ENCODE peak calls at places on chromosome 18, in six cellular contexts. B, A, R, S, J and O are unnamed samples.

GRCh38 chr18:11981633-11982366 is 493 bp downstream of the IMPA2 start:
- DNase-seq in A (peak), J (peak), S (peak), B (peak), R (peak), O (no peak)

GRCh38 chr18:70245941-70246537 is 40.6 kb upstream of the RTTN start:
- DNase-seq in R (no peak), B (no peak), A (no peak), S (no peak), J (no peak), O (no peak)

GRCh38 chr18:75477913-75478312 is 50.4 kb upstream of the SMIM21 start:
- DNase-seq in J (no peak), B (no peak), R (peak), A (peak), S (no peak), O (no peak)

GRCh38 chr18:76935722-76936337 is 113.5 kb downstream of the ZNF236 start:
- DNase-seq in B (no peak), A (no peak), S (no peak), R (no peak), J (no peak), O (no peak)

GRCh38 chr18:41579185-41579584 is 375.8 kb upstream of the PIK3C3 start:
- DNase-seq in B (no peak), R (no peak), S (no peak), J (no peak), A (no peak), O (no peak)

GRCh38 chr18:10057808-10058791 is 144.3 kb downstream of the VAPA start:
- DNase-seq in S (no peak), R (peak), A (no peak), B (no peak), J (no peak), O (no peak)

GRCh38 chr18:39604836-39605235 is 2039.2 kb upstream of the CELF4 start:
- DNase-seq in R (peak), B (no peak), A (no peak), S (no peak), J (no peak), O (no peak)

GRCh38 chr18:49123431-49123830 is 172.7 kb upstream of the SMAD7 start:
- DNase-seq in A (no peak), R (peak), B (no peak), S (no peak), J (no peak), O (no peak)

GRCh38 chr18:26619350-26619749 is 71.0 kb upstream of the KCTD1 start:
- DNase-seq in J (no peak), A (no peak), B (no peak), R (no peak), S (no peak), O (no peak)

GRCh38 chr18:48841381-48842258 is 109.1 kb downstream of the SMAD7 start:
- DNase-seq in R (peak), A (peak), S (peak), B (no peak), J (no peak), O (no peak)

GRCh38 chr18:58865009-58865345 is 300 bp downstream of the ZNF532 start:
- DNase-seq in J (no peak), S (no peak), A (no peak), B (no peak), R (no peak), O (no peak)

GRCh38 chr18:76495435-76496199 is 575 bp upstream of the ZNF516 start:
- DNase-seq in B (no peak), R (peak), J (peak), S (peak), A (peak), O (peak)

GRCh38 chr18:7524786-7525185 is 42.3 kb upstream of the PTPRM start:
- DNase-seq in J (no peak), A (no peak), B (no peak), R (peak), S (no peak), O (no peak)

GRCh38 chr18:58998421-58999203 is 133.9 kb downstream of the ZNF532 start:
- DNase-seq in J (peak), S (no peak), B (no peak), A (no peak), R (peak), O (peak)

GRCh38 chr18:58046087-58046793 is 2.2 kb downstream of the NEDD4L start:
- DNase-seq in J (no peak), B (no peak), A (no peak), S (no peak), R (no peak), O (no peak)

GRCh38 chr18:45291616-45292612 is 323.4 kb upstream of the SLC14A2 start:
- DNase-seq in S (no peak), A (no peak), B (no peak), J (no peak), R (peak), O (no peak)

GRCh38 chr18:62523631-62524442 is 1.0 kb downstream of the ZCCHC2 start:
- DNase-seq in R (peak), J (peak), A (no peak), S (peak), B (no peak), O (peak)

GRCh38 chr18:62342884-62343283 is 17.8 kb downstream of the TNFRSF11A start:
- DNase-seq in J (no peak), A (no peak), S (no peak), B (no peak), R (no peak), O (no peak)

GRCh38 chr18:55587341-55588000 is 521 bp downstream of the TCF4 start:
- DNase-seq in J (peak), B (peak), A (no peak), R (peak), S (no peak), O (peak)

GRCh38 chr18:76960528-76961035 is 138.2 kb downstream of the ZNF236 start:
- DNase-seq in S (no peak), J (no peak), A (no peak), B (no peak), R (no peak), O (no peak)

GRCh38 chr18:2905802-2906521 is 59.2 kb downstream of the EMILIN2 start:
- DNase-seq in R (peak), S (peak), A (peak), B (peak), J (no peak), O (peak)

GRCh38 chr18:23573948-23574431 is 12.3 kb downstream of the NPC1 start:
- DNase-seq in B (no peak), A (no peak), S (no peak), J (no peak), R (peak), O (no peak)

GRCh38 chr18:31509571-31509970 is 11.6 kb downstream of the DSG2 start:
- DNase-seq in R (no peak), B (no peak), J (no peak), A (no peak), S (no peak), O (no peak)

GRCh38 chr18:31513189-31513907 is 15.4 kb downstream of the DSG2 start:
- DNase-seq in S (no peak), B (no peak), A (no peak), R (peak), J (no peak), O (no peak)

GRCh38 chr18:31512203-31512764 is 14.3 kb downstream of the DSG2 start:
- DNase-seq in J (no peak), R (peak), A (no peak), S (peak), B (no peak), O (no peak)

GRCh38 chr18:31510319-31510718 is 12.3 kb downstream of the DSG2 start:
- DNase-seq in R (no peak), B (no peak), A (no peak), J (no peak), S (no peak), O (no peak)

DNA sequence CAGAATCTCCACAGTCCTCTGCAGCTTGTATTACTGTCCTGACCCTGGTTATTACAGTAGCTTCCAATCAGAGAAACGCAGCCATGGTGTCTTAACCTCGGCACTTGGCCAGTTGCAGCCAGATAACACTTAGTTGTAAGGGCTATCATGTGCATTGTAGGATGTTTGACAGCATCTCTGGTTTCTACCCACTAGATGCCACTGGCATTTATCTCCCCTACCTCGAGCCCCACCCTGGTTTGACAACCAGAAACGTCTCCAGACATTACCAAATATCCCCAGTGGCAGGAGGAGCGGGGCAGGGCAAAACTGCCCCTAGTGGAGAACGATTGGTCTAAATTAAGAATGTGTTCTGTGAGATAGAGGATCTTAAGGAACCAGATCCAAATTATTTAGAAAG is 13.1 kb downstream of the DSG2 start:
- DNase-seq in R (no peak), B (no peak), A (no peak), J (no peak), S (no peak), O (no peak)
- TF ChIP-seq CTCF in R (peak), B (peak), A (no peak), J (peak), S (no peak), O (no peak)

GRCh38 chr18:22168360-22168921 is 948 bp upstream of the GATA6 start:
- DNase-seq in B (no peak), J (no peak), S (peak), R (no peak), A (no peak), O (no peak)
- TF ChIP-seq CTCF in B (no peak), J (no peak), S (peak), R (no peak), A (no peak), O (no peak)

GRCh38 chr18:50586710-50587109 is 26.8 kb downstream of the MAPK4 start:
- DNase-seq in S (no peak), B (no peak), J (no peak), A (no peak), R (no peak), O (no peak)
- TF ChIP-seq CTCF in S (peak), B (no peak), J (peak), A (peak), R (peak), O (no peak)

DNA sequence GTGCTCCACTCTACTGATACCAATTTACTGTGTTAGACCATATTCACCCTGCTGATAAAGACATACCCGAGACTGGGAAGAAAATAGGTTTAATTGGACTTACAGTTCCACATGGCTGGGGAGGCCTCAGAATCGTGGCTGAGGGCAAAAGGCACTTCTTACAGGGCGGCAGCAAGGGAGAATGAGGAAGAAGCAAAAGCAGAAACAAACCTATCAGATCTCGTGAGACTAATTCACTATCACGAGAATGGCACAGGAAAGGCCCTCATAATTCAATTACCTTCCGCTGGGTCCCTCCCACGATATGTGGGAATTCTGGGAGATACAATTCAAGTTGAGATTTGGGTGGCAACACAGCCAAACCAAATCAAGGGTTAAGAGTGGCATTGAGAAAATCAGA is 65.2 kb downstream of the LDLRAD4 start:
- DNase-seq in B (no peak), R (no peak), S (no peak), A (no peak), J (no peak), O (no peak)
- TF ChIP-seq CTCF in B (no peak), R (no peak), S (no peak), A (no peak), J (no peak), O (no peak)

GRCh38 chr18:30888344-30888743 is 154.2 kb downstream of the DSC3 start:
- DNase-seq in B (no peak), J (no peak), R (no peak), A (no peak), S (no peak), O (no peak)

GRCh38 chr18:30886998-30887397 is 155.5 kb downstream of the DSC3 start:
- DNase-seq in A (no peak), J (no peak), R (no peak), B (no peak), S (no peak), O (no peak)

GRCh38 chr18:30889582-30890301 is 152.8 kb downstream of the DSC3 start:
- DNase-seq in B (no peak), S (no peak), A (no peak), R (no peak), J (peak), O (peak)
- TF ChIP-seq CTCF in B (peak), S (peak), A (no peak), R (no peak), J (peak), O (peak)